ENCODE peak calls at places on chromosomes 6 and 20, in seven cellular contexts. One of them, this sample, is unnamed. For H3K36me3, the result is how much of the 10 kb centered on the place peaks cover.

GRCh38 chr6:44224154-44224977 is 971 bp downstream of the SLC29A1 start:
- DNase-seq in effector memory CD4-positive, alpha-beta T cell: no peak
- DNase-seq in suprapubic skin: no peak
- DNase-seq in PC-9: no peak
- DNase-seq in right atrium auricular region: no peak
- DNase-seq in Panc1: no peak
- DNase-seq in H1: no peak
- DNase-seq in this sample: no peak

GRCh38 chr6:107561325-107561724 is 71.4 kb downstream of the SOBP start:
- DNase-seq in Panc1: no peak
- DNase-seq in right atrium auricular region: peak
- DNase-seq in PC-9: no peak
- DNase-seq in H1: no peak
- DNase-seq in suprapubic skin: no peak
- DNase-seq in effector memory CD4-positive, alpha-beta T cell: no peak
- DNase-seq in this sample: no peak

GRCh38 chr6:170480045-170480714 is 72.9 kb downstream of the PSMB1 start:
- DNase-seq in Panc1: no peak
- DNase-seq in right atrium auricular region: no peak
- DNase-seq in effector memory CD4-positive, alpha-beta T cell: no peak
- DNase-seq in suprapubic skin: no peak
- DNase-seq in H1: no peak
- DNase-seq in PC-9: no peak
- DNase-seq in this sample: no peak

GRCh38 chr6:47759364-47759763 is 22.5 kb upstream of the OPN5 start:
- DNase-seq in PC-9: no peak
- DNase-seq in suprapubic skin: no peak
- DNase-seq in right atrium auricular region: no peak
- DNase-seq in Panc1: no peak
- DNase-seq in effector memory CD4-positive, alpha-beta T cell: no peak
- DNase-seq in H1: no peak
- DNase-seq in this sample: no peak

GRCh38 chr6:82567621-82568020 is 204.0 kb downstream of the TPBG start:
- DNase-seq in PC-9: no peak
- DNase-seq in suprapubic skin: no peak
- DNase-seq in effector memory CD4-positive, alpha-beta T cell: no peak
- DNase-seq in H1: no peak
- DNase-seq in Panc1: no peak
- DNase-seq in right atrium auricular region: no peak
- DNase-seq in this sample: no peak

GRCh38 chr6:18439581-18439980 is 52.4 kb downstream of the RNF144B start:
- DNase-seq in H1: no peak
- DNase-seq in suprapubic skin: no peak
- DNase-seq in effector memory CD4-positive, alpha-beta T cell: no peak
- DNase-seq in Panc1: no peak
- DNase-seq in PC-9: no peak
- DNase-seq in right atrium auricular region: no peak
- DNase-seq in this sample: no peak

GRCh38 chr20:57256908-57257307 is 9.5 kb downstream of the BMP7 start:
- DNase-seq in PC-9: no peak
- DNase-seq in H1: no peak
- DNase-seq in effector memory CD4-positive, alpha-beta T cell: no peak
- DNase-seq in suprapubic skin: no peak
- DNase-seq in Panc1: no peak
- DNase-seq in right atrium auricular region: no peak
- DNase-seq in this sample: no peak

GRCh38 chr6:12275084-12275483 is 15.1 kb upstream of the EDN1 start:
- DNase-seq in suprapubic skin: no peak
- DNase-seq in PC-9: peak
- DNase-seq in H1: no peak
- DNase-seq in right atrium auricular region: no peak
- DNase-seq in Panc1: no peak
- DNase-seq in effector memory CD4-positive, alpha-beta T cell: no peak
- DNase-seq in this sample: no peak

GRCh38 chr6:105069821-105070445 is 109.9 kb downstream of the POPDC3 start:
- DNase-seq in suprapubic skin: no peak
- DNase-seq in right atrium auricular region: no peak
- DNase-seq in PC-9: no peak
- DNase-seq in Panc1: no peak
- DNase-seq in effector memory CD4-positive, alpha-beta T cell: no peak
- DNase-seq in H1: no peak
- DNase-seq in this sample: no peak

GRCh38 chr6:16333580-16333979 is 95.2 kb downstream of the GMPR start:
- DNase-seq in Panc1: no peak
- DNase-seq in H1: no peak
- DNase-seq in suprapubic skin: no peak
- DNase-seq in PC-9: peak
- DNase-seq in right atrium auricular region: no peak
- DNase-seq in effector memory CD4-positive, alpha-beta T cell: no peak
- DNase-seq in this sample: no peak

GRCh38 chr20:15951711-15952110 is 621.5 kb downstream of the KIF16B start:
- DNase-seq in right atrium auricular region: no peak
- DNase-seq in H1: no peak
- DNase-seq in PC-9: no peak
- DNase-seq in suprapubic skin: no peak
- DNase-seq in Panc1: no peak
- DNase-seq in effector memory CD4-positive, alpha-beta T cell: no peak
- DNase-seq in this sample: no peak

GRCh38 chr6:99233219-99233618 is 116.3 kb downstream of the FAXC start:
- DNase-seq in right atrium auricular region: no peak
- DNase-seq in suprapubic skin: no peak
- DNase-seq in PC-9: no peak
- DNase-seq in H1: no peak
- DNase-seq in Panc1: no peak
- DNase-seq in effector memory CD4-positive, alpha-beta T cell: no peak
- DNase-seq in this sample: no peak

GRCh38 chr6:142605922-142606321 is 304.1 kb downstream of the ADGRG6 start:
- DNase-seq in H1: no peak
- DNase-seq in Panc1: no peak
- DNase-seq in effector memory CD4-positive, alpha-beta T cell: no peak
- DNase-seq in suprapubic skin: no peak
- DNase-seq in PC-9: no peak
- DNase-seq in right atrium auricular region: no peak
- DNase-seq in this sample: no peak

GRCh38 chr6:30447237-30447636 is 42.1 kb upstream of the HLA-E start:
- DNase-seq in Panc1: no peak
- DNase-seq in suprapubic skin: no peak
- DNase-seq in PC-9: no peak
- DNase-seq in effector memory CD4-positive, alpha-beta T cell: no peak
- DNase-seq in right atrium auricular region: no peak
- DNase-seq in H1: peak
- DNase-seq in this sample: no peak

GRCh38 chr6:154960299-154960796 is 34.8 kb upstream of the TIAM2 start:
- DNase-seq in right atrium auricular region: no peak
- DNase-seq in effector memory CD4-positive, alpha-beta T cell: no peak
- DNase-seq in Panc1: no peak
- DNase-seq in suprapubic skin: no peak
- DNase-seq in PC-9: no peak
- DNase-seq in H1: no peak
- DNase-seq in this sample: no peak

GRCh38 chr6:31178143-31179041 is 7.9 kb upstream of the POU5F1 start:
- DNase-seq in right atrium auricular region: no peak
- DNase-seq in suprapubic skin: no peak
- DNase-seq in effector memory CD4-positive, alpha-beta T cell: no peak
- DNase-seq in PC-9: no peak
- DNase-seq in Panc1: no peak
- DNase-seq in H1: no peak
- DNase-seq in this sample: peak

GRCh38 chr6:153392156-153392555 is 261.1 kb upstream of the RGS17 start:
- DNase-seq in effector memory CD4-positive, alpha-beta T cell: no peak
- DNase-seq in suprapubic skin: no peak
- DNase-seq in PC-9: no peak
- DNase-seq in Panc1: no peak
- DNase-seq in right atrium auricular region: no peak
- DNase-seq in H1: no peak
- DNase-seq in this sample: no peak

GRCh38 chr20:53839423-53840176 is 230.8 kb downstream of the BCAS1 start:
- DNase-seq in PC-9: peak
- DNase-seq in H1: no peak
- DNase-seq in effector memory CD4-positive, alpha-beta T cell: peak
- DNase-seq in Panc1: no peak
- DNase-seq in suprapubic skin: no peak
- DNase-seq in right atrium auricular region: no peak
- DNase-seq in this sample: no peak

GRCh38 chr20:25073544-25073943 is 8.4 kb downstream of the VSX1 start:
- DNase-seq in effector memory CD4-positive, alpha-beta T cell: no peak
- DNase-seq in suprapubic skin: no peak
- DNase-seq in right atrium auricular region: peak
- DNase-seq in Panc1: no peak
- DNase-seq in PC-9: no peak
- DNase-seq in H1: peak
- DNase-seq in this sample: peak

GRCh38 chr6:34056301-34056700 is 89.6 kb downstream of the GRM4 start:
- DNase-seq in right atrium auricular region: peak
- DNase-seq in suprapubic skin: peak
- DNase-seq in effector memory CD4-positive, alpha-beta T cell: no peak
- DNase-seq in PC-9: peak
- DNase-seq in Panc1: no peak
- DNase-seq in H1: peak
- DNase-seq in this sample: no peak

GRCh38 chr6:79601020-79601609 is 30.0 kb upstream of the SH3BGRL2 start:
- DNase-seq in suprapubic skin: no peak
- DNase-seq in effector memory CD4-positive, alpha-beta T cell: no peak
- DNase-seq in PC-9: peak
- DNase-seq in Panc1: peak
- DNase-seq in H1: no peak
- DNase-seq in right atrium auricular region: no peak
- DNase-seq in this sample: peak

GRCh38 chr20:32479697-32480140 is 105.4 kb downstream of the NOL4L start:
- DNase-seq in Panc1: no peak
- DNase-seq in suprapubic skin: no peak
- DNase-seq in right atrium auricular region: no peak
- DNase-seq in H1: no peak
- DNase-seq in PC-9: no peak
- DNase-seq in effector memory CD4-positive, alpha-beta T cell: no peak
- DNase-seq in this sample: no peak

GRCh38 chr6:166558156-166559025 is 28.1 kb downstream of the RAMACL start:
- DNase-seq in H1: no peak
- DNase-seq in right atrium auricular region: no peak
- DNase-seq in suprapubic skin: no peak
- DNase-seq in Panc1: no peak
- DNase-seq in effector memory CD4-positive, alpha-beta T cell: no peak
- DNase-seq in PC-9: no peak
- DNase-seq in this sample: peak

GRCh38 chr6:166559211-166559610 is 27.3 kb downstream of the RAMACL start:
- DNase-seq in H1: no peak
- DNase-seq in PC-9: no peak
- DNase-seq in Panc1: no peak
- DNase-seq in right atrium auricular region: no peak
- DNase-seq in suprapubic skin: no peak
- DNase-seq in effector memory CD4-positive, alpha-beta T cell: no peak
- DNase-seq in this sample: no peak

GRCh38 chr6:166556336-166556735 is 30.1 kb downstream of the RAMACL start:
- DNase-seq in right atrium auricular region: no peak
- DNase-seq in effector memory CD4-positive, alpha-beta T cell: no peak
- DNase-seq in H1: no peak
- DNase-seq in suprapubic skin: no peak
- DNase-seq in Panc1: no peak
- DNase-seq in PC-9: no peak
- DNase-seq in this sample: no peak

GRCh38 chr6:166555066-166555465 is 31.4 kb downstream of the RAMACL start:
- DNase-seq in right atrium auricular region: no peak
- DNase-seq in suprapubic skin: no peak
- DNase-seq in effector memory CD4-positive, alpha-beta T cell: no peak
- DNase-seq in PC-9: no peak
- DNase-seq in H1: no peak
- DNase-seq in Panc1: no peak
- DNase-seq in this sample: no peak

GRCh38 chr6:166556871-166557322 is 29.6 kb downstream of the RAMACL start:
- DNase-seq in suprapubic skin: peak
- DNase-seq in effector memory CD4-positive, alpha-beta T cell: no peak
- DNase-seq in H1: no peak
- DNase-seq in PC-9: peak
- DNase-seq in right atrium auricular region: peak
- DNase-seq in Panc1: peak
- DNase-seq in this sample: peak
- H3K27ac ChIP-seq in suprapubic skin: peak
- H3K27ac ChIP-seq in effector memory CD4-positive, alpha-beta T cell: no peak
- H3K27ac ChIP-seq in H1: no peak
- H3K27ac ChIP-seq in PC-9: peak
- H3K27ac ChIP-seq in right atrium auricular region: peak
- H3K27ac ChIP-seq in Panc1: no peak
- H3K27ac ChIP-seq in this sample: peak

GRCh38 chr6:36973190-36973589 is 12.8 kb downstream of the MTCH1 start:
- DNase-seq in Panc1: no peak
- DNase-seq in PC-9: no peak
- DNase-seq in H1: no peak
- DNase-seq in right atrium auricular region: no peak
- DNase-seq in suprapubic skin: no peak
- DNase-seq in effector memory CD4-positive, alpha-beta T cell: no peak
- DNase-seq in this sample: no peak
- H3K36me3 ChIP-seq in Panc1: under half
- H3K36me3 ChIP-seq in PC-9: under half
- H3K36me3 ChIP-seq in H1: half or more
- H3K36me3 ChIP-seq in right atrium auricular region: half or more
- H3K36me3 ChIP-seq in suprapubic skin: half or more
- H3K36me3 ChIP-seq in effector memory CD4-positive, alpha-beta T cell: half or more
- H3K36me3 ChIP-seq in this sample: half or more

GRCh38 chr20:45339799-45340198 is 8.4 kb downstream of the SDC4 start:
- DNase-seq in PC-9: no peak
- DNase-seq in suprapubic skin: no peak
- DNase-seq in H1: no peak
- DNase-seq in Panc1: no peak
- DNase-seq in effector memory CD4-positive, alpha-beta T cell: no peak
- DNase-seq in right atrium auricular region: no peak
- DNase-seq in this sample: no peak

GRCh38 chr20:45338121-45339030 is 9.8 kb downstream of the SDC4 start:
- DNase-seq in suprapubic skin: no peak
- DNase-seq in effector memory CD4-positive, alpha-beta T cell: no peak
- DNase-seq in H1: no peak
- DNase-seq in right atrium auricular region: no peak
- DNase-seq in PC-9: no peak
- DNase-seq in Panc1: no peak
- DNase-seq in this sample: peak

GRCh38 chr20:45339084-45339483 is 9.1 kb downstream of the SDC4 start:
- DNase-seq in H1: no peak
- DNase-seq in suprapubic skin: no peak
- DNase-seq in right atrium auricular region: no peak
- DNase-seq in PC-9: peak
- DNase-seq in effector memory CD4-positive, alpha-beta T cell: no peak
- DNase-seq in Panc1: no peak
- DNase-seq in this sample: no peak

GRCh38 chr20:45336530-45337366 is 11.5 kb downstream of the SDC4 start:
- DNase-seq in suprapubic skin: no peak
- DNase-seq in PC-9: peak
- DNase-seq in H1: no peak
- DNase-seq in effector memory CD4-positive, alpha-beta T cell: no peak
- DNase-seq in right atrium auricular region: peak
- DNase-seq in Panc1: peak
- DNase-seq in this sample: no peak

GRCh38 chr20:45337367-45338120 is 10.7 kb downstream of the SDC4 start:
- DNase-seq in suprapubic skin: no peak
- DNase-seq in H1: peak
- DNase-seq in effector memory CD4-positive, alpha-beta T cell: no peak
- DNase-seq in Panc1: no peak
- DNase-seq in PC-9: peak
- DNase-seq in right atrium auricular region: no peak
- DNase-seq in this sample: peak
- H3K27ac ChIP-seq in suprapubic skin: peak
- H3K27ac ChIP-seq in H1: peak
- H3K27ac ChIP-seq in effector memory CD4-positive, alpha-beta T cell: no peak
- H3K27ac ChIP-seq in Panc1: peak
- H3K27ac ChIP-seq in PC-9: peak
- H3K27ac ChIP-seq in right atrium auricular region: peak
- H3K27ac ChIP-seq in this sample: peak

GRCh38 chr20:62305149-62305764 is 2.5 kb downstream of the ADRM1 start:
- DNase-seq in effector memory CD4-positive, alpha-beta T cell: no peak
- DNase-seq in right atrium auricular region: no peak
- DNase-seq in Panc1: no peak
- DNase-seq in PC-9: peak
- DNase-seq in suprapubic skin: no peak
- DNase-seq in H1: no peak
- DNase-seq in this sample: no peak
- H3K36me3 ChIP-seq in effector memory CD4-positive, alpha-beta T cell: under half
- H3K36me3 ChIP-seq in right atrium auricular region: half or more
- H3K36me3 ChIP-seq in Panc1: under half
- H3K36me3 ChIP-seq in PC-9: under half
- H3K36me3 ChIP-seq in suprapubic skin: under half
- H3K36me3 ChIP-seq in H1: half or more
- H3K36me3 ChIP-seq in this sample: half or more